ENCODE peak calls at places on chromosomes 13 and 19, in ten cellular contexts. O is brain microvascular endothelial cell, R is mucosa of descending colon, Z is tibial nerve, K is AG09309, C is esophagus squamous epithelium, X is endothelial cell of umbilical vein, F is uterus, G is progenitor cell of endocrine pancreas, T is Peyer's patch. J is an unnamed sample.

GRCh38 chr19:46601318-46602224 is at the start of gene CALM3:
- DNase-seq in O (no peak), R (peak; percentile 63), Z (no peak), K (no peak), C (no peak), X (peak; percentile 33), F (no peak), G (no peak), T (peak; percentile 16), J (no peak)

GRCh38 chr13:24279267-24279666 is 30.1 kb upstream of the C1QTNF9 start:
- DNase-seq in O (no peak), R (no peak), Z (no peak), K (no peak), C (no peak), X (no peak), F (no peak), G (no peak), T (no peak), J (no peak)

GRCh38 chr19:17235618-17236413 is 9.8 kb downstream of the OCEL1 start:
- DNase-seq in O (peak; percentile 33), R (peak; percentile 85), Z (no peak), K (peak; percentile 31), C (no peak), X (peak; percentile 80), F (peak; percentile 72), G (peak; percentile 48), T (peak; percentile 76), J (peak; percentile 71)

GRCh38 chr13:44884076-44884729 is 105.1 kb downstream of the NUFIP1 start:
- DNase-seq in O (peak; percentile 90), R (no peak), Z (no peak), K (no peak), C (no peak), X (peak; percentile 77), F (no peak), G (no peak), T (no peak), J (no peak)

GRCh38 chr13:89660752-89661151 is 1686.7 kb upstream of the MIR17HG start:
- DNase-seq in O (no peak), R (no peak), Z (no peak), K (no peak), C (no peak), X (no peak), F (no peak), G (no peak), T (no peak), J (no peak)

GRCh38 chr13:99356216-99357089 is 49.3 kb upstream of the GPR183 start:
- DNase-seq in O (peak; percentile 96), R (no peak), Z (peak; percentile 30), K (peak; percentile 31), C (no peak), X (peak; percentile 94), F (no peak), G (no peak), T (peak; percentile 72), J (peak; percentile 51)

GRCh38 chr19:13774217-13775191 is at the start of gene C19orf53:
- DNase-seq in O (peak; percentile 92), R (peak; percentile 91), Z (peak; percentile 91), K (peak; percentile 74), C (peak; percentile 45), X (peak; percentile 95), F (peak; percentile 90), G (peak; percentile 56), T (peak; percentile 90), J (peak; percentile 77)

GRCh38 chr13:24737042-24737441 is 26.9 kb upstream of the RNF17 start:
- DNase-seq in O (no peak), R (no peak), Z (no peak), K (no peak), C (no peak), X (no peak), F (no peak), G (no peak), T (peak; percentile 2), J (no peak)

GRCh38 chr19:16233836-16234551 is 36.3 kb downstream of the AP1M1 start:
- DNase-seq in O (no peak), R (no peak), Z (no peak), K (no peak), C (no peak), X (no peak), F (no peak), G (no peak), T (no peak), J (no peak)

GRCh38 chr13:97928306-97928705 is 25.2 kb upstream of the IPO5 start:
- DNase-seq in O (no peak), R (no peak), Z (no peak), K (no peak), C (no peak), X (peak; percentile 60), F (no peak), G (no peak), T (no peak), J (no peak)

GRCh38 chr19:9324584-9324962 is 594 bp downstream of the ZNF559 start:
- DNase-seq in O (no peak), R (no peak), Z (no peak), K (no peak), C (no peak), X (no peak), F (no peak), G (no peak), T (no peak), J (no peak)

GRCh38 chr19:9321338-9321737 is 2.6 kb upstream of the ZNF559 start:
- DNase-seq in O (no peak), R (no peak), Z (no peak), K (no peak), C (no peak), X (no peak), F (no peak), G (no peak), T (no peak), J (no peak)

GRCh38 chr19:9329999-9330398 is 6.0 kb downstream of the ZNF559 start:
- DNase-seq in O (no peak), R (no peak), Z (no peak), K (no peak), C (no peak), X (no peak), F (no peak), G (no peak), T (no peak), J (no peak)

GRCh38 chr19:9323557-9323918 is 441 bp upstream of the ZNF559 start:
- DNase-seq in O (peak; percentile 85), R (no peak), Z (peak; percentile 57), K (peak; percentile 51), C (no peak), X (peak; percentile 86), F (peak; percentile 64), G (no peak), T (peak; percentile 43), J (no peak)

DNA sequence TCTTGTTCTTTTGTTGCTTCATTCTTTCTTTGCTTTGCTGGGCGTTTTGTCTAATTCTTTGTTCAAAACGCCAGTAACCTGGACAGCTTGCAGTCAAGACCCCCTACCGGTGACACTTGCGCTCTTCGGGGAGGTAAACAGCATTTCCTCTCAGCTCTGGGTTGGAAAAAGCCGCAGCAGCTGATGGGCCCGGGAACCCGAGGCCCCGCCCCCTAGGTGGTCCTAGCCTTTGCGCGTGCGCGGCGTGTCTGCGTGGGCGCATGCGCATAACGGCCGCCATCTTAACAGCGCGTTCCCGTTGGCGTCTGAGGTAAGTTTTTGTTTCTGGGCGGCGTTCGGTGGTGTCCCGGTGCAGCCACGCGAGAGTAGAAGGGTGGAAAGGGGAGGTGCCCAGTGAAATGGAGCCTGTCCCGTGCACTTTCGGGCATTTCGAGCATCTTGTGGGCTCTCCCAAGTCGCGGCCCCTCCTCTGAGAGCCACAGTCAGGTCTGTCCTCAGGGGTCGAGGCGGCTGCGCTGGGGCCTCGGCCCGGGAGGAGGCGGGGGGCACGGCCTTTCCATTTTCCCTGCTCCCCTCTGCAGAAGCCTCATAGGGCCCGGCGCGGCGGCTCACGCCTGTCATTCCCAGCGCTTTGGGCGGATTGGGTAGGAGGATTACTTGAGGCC is at the start of gene ZNF559:
- DNase-seq in O (peak; percentile 96), R (peak; percentile 97), Z (peak; percentile 87), K (peak; percentile 67), C (peak; percentile 68), X (peak; percentile 98), F (peak; percentile 96), G (peak; percentile 96), T (peak; percentile 88), J (peak; percentile 98)
- TF ChIP-seq CTCF in O (peak; percentile 64), R (no peak), Z (peak; percentile 21), K (peak; percentile 24), C (no peak), X (peak; percentile 33), F (peak; percentile 8), G (peak; percentile 62), T (peak; percentile 38), J (no peak)

DNA sequence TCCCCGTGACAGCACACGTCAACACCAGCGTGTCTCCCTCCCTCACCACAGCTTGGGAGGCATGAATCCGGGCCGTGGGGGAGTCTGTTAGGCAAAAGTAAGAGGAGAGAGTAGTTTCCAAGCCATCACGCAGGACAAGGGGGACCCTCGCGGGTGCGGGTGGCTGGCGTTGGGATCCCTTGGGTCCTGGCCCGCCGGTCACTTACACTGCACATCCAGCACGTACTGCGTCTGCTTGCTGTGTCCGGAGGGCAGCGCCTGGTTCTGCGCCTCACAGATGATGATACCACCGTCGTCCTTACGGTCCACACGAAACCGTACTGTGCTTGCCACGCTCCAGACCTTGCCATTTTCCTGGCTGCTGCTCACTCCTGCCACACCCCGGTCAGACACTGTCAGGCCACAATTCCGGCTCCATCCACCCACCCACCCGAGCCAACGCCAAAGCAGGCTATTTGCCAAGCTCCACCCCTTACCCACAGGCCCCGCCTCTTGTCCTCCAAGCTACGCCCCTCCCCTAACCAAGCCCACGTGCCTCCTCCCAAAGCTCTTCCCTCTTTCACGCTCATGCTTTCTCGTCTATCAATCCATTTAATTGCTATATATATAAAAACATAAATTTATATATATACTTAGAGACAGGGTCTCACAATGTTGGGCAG is 6.6 kb upstream of the ZNF428 start:
- DNase-seq in O (no peak), R (peak; percentile 46), Z (no peak), K (no peak), C (no peak), X (no peak), F (no peak), G (no peak), T (no peak), J (no peak)
- TF ChIP-seq CTCF in O (peak; percentile 9), R (no peak), Z (no peak), K (no peak), C (no peak), X (no peak), F (no peak), G (no peak), T (no peak), J (no peak)

GRCh38 chr13:66543780-66544179 is 686.4 kb downstream of the PCDH9 start:
- DNase-seq in O (no peak), R (no peak), Z (no peak), K (no peak), C (no peak), X (no peak), F (no peak), G (no peak), T (no peak), J (no peak)
- TF ChIP-seq CTCF in O (peak; percentile 40), R (no peak), Z (no peak), K (no peak), C (no peak), X (no peak), F (no peak), G (peak; percentile 27), T (no peak), J (no peak)

DNA sequence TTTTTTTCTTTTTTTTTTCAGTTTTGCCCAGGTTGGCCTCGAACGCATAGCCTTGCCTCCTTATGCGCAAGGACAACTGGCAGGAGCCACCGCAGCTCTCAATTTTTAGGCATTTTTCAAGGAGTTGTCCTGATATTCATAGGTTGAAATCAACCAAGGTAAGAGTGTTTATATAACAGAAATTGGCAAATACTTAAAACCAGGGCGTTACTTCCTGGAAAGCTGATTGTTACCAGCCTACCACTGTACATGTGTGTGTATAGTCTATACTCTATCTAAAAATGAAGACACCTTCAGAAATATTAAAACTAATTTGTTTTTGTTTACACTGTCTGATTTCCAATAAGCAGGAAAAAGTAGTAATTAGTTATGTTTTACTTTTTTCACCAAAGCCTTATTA is 39.2 kb downstream of the GPC6 start:
- DNase-seq in O (no peak), R (no peak), Z (no peak), K (no peak), C (no peak), X (no peak), F (no peak), G (no peak), T (no peak), J (no peak)
- TF ChIP-seq CTCF in O (no peak), R (no peak), Z (no peak), K (no peak), C (no peak), X (no peak), F (no peak), G (no peak), T (no peak), J (no peak)

J was measured in natural killer cell.